ENCODE peak calls at places on chromosome 20, in four cellular contexts. One of them, this sample, is unnamed.

GRCh38 chr20:2130062-2130591 is 28.5 kb downstream of the STK35 start:
- DNase-seq in endothelial cell: no peak
- DNase-seq in hippocampal formation: no peak
- DNase-seq in C1 segment of cervical spinal cord: peak
- DNase-seq in this sample: no peak

GRCh38 chr20:57919059-57919458 is 209.2 kb upstream of the PMEPA1 start:
- DNase-seq in endothelial cell: no peak
- DNase-seq in hippocampal formation: no peak
- DNase-seq in C1 segment of cervical spinal cord: no peak
- DNase-seq in this sample: no peak

GRCh38 chr20:23078351-23078993 is 7.7 kb downstream of the CD93 start:
- DNase-seq in endothelial cell: no peak
- DNase-seq in hippocampal formation: no peak
- DNase-seq in C1 segment of cervical spinal cord: no peak
- DNase-seq in this sample: no peak

GRCh38 chr20:37796121-37796520 is 102.3 kb downstream of the CTNNBL1 start:
- DNase-seq in endothelial cell: no peak
- DNase-seq in hippocampal formation: no peak
- DNase-seq in C1 segment of cervical spinal cord: no peak
- DNase-seq in this sample: no peak

GRCh38 chr20:48787861-48788375 is 39.9 kb downstream of the PREX1 start:
- DNase-seq in endothelial cell: no peak
- DNase-seq in hippocampal formation: no peak
- DNase-seq in C1 segment of cervical spinal cord: peak
- DNase-seq in this sample: no peak

GRCh38 chr20:48230251-48230650 is 445.0 kb upstream of the SULF2 start:
- DNase-seq in endothelial cell: no peak
- DNase-seq in hippocampal formation: no peak
- DNase-seq in C1 segment of cervical spinal cord: no peak
- DNase-seq in this sample: no peak

GRCh38 chr20:17602493-17602892 is 32.6 kb downstream of the DSTN start:
- DNase-seq in endothelial cell: no peak
- DNase-seq in hippocampal formation: no peak
- DNase-seq in C1 segment of cervical spinal cord: no peak
- DNase-seq in this sample: no peak

GRCh38 chr20:35669221-35669620 is 4.5 kb upstream of the CPNE1 start:
- DNase-seq in endothelial cell: no peak
- DNase-seq in hippocampal formation: no peak
- DNase-seq in C1 segment of cervical spinal cord: no peak
- DNase-seq in this sample: no peak

GRCh38 chr20:25252226-25252625 is 4.3 kb downstream of the PYGB start:
- DNase-seq in endothelial cell: no peak
- DNase-seq in hippocampal formation: no peak
- DNase-seq in C1 segment of cervical spinal cord: no peak
- DNase-seq in this sample: no peak

GRCh38 chr20:57806975-57807374 is 97.2 kb upstream of the PMEPA1 start:
- DNase-seq in endothelial cell: no peak
- DNase-seq in hippocampal formation: no peak
- DNase-seq in C1 segment of cervical spinal cord: no peak
- DNase-seq in this sample: no peak

GRCh38 chr20:62603907-62604785 is 38.2 kb upstream of the SLCO4A1 start:
- DNase-seq in endothelial cell: no peak
- DNase-seq in hippocampal formation: no peak
- DNase-seq in C1 segment of cervical spinal cord: no peak
- DNase-seq in this sample: no peak

GRCh38 chr20:11676618-11677289 is 240.9 kb upstream of the BTBD3 start:
- DNase-seq in endothelial cell: peak
- DNase-seq in hippocampal formation: peak
- DNase-seq in C1 segment of cervical spinal cord: peak
- DNase-seq in this sample: no peak

GRCh38 chr20:24773751-24774201 is 175.3 kb upstream of the CST7 start:
- DNase-seq in endothelial cell: no peak
- DNase-seq in hippocampal formation: no peak
- DNase-seq in C1 segment of cervical spinal cord: no peak
- DNase-seq in this sample: no peak

GRCh38 chr20:57620274-57620990 is at the start of gene ZBP1:
- DNase-seq in endothelial cell: no peak
- DNase-seq in hippocampal formation: no peak
- DNase-seq in C1 segment of cervical spinal cord: peak
- DNase-seq in this sample: no peak

GRCh38 chr20:31974975-31975481 is 7.1 kb downstream of the XKR7 start:
- DNase-seq in endothelial cell: no peak
- DNase-seq in hippocampal formation: no peak
- DNase-seq in C1 segment of cervical spinal cord: no peak
- DNase-seq in this sample: no peak

GRCh38 chr20:56359212-56360132 is 698 bp downstream of the FAM210B start:
- DNase-seq in endothelial cell: peak
- DNase-seq in hippocampal formation: peak
- DNase-seq in C1 segment of cervical spinal cord: peak
- DNase-seq in this sample: peak

GRCh38 chr20:37789408-37789807 is 95.6 kb downstream of the CTNNBL1 start:
- DNase-seq in endothelial cell: no peak
- DNase-seq in hippocampal formation: no peak
- DNase-seq in C1 segment of cervical spinal cord: no peak
- DNase-seq in this sample: no peak

GRCh38 chr20:63290677-63291472 is 2.1 kb upstream of the COL20A1 start:
- DNase-seq in endothelial cell: peak
- DNase-seq in hippocampal formation: no peak
- DNase-seq in C1 segment of cervical spinal cord: no peak
- DNase-seq in this sample: no peak

GRCh38 chr20:53914861-53915458 is 155.4 kb downstream of the BCAS1 start:
- DNase-seq in endothelial cell: no peak
- DNase-seq in hippocampal formation: no peak
- DNase-seq in C1 segment of cervical spinal cord: no peak
- DNase-seq in this sample: no peak

GRCh38 chr20:45630366-45630765 is 718 bp downstream of the WFDC9 start:
- DNase-seq in endothelial cell: no peak
- DNase-seq in hippocampal formation: no peak
- DNase-seq in C1 segment of cervical spinal cord: no peak
- DNase-seq in this sample: no peak

GRCh38 chr20:5715068-5715841 is 34.9 kb upstream of the SHLD1 start:
- DNase-seq in endothelial cell: no peak
- DNase-seq in hippocampal formation: no peak
- DNase-seq in C1 segment of cervical spinal cord: no peak
- DNase-seq in this sample: no peak

GRCh38 chr20:9040874-9041524 is 27.9 kb upstream of the PLCB4 start:
- DNase-seq in endothelial cell: no peak
- DNase-seq in hippocampal formation: no peak
- DNase-seq in C1 segment of cervical spinal cord: no peak
- DNase-seq in this sample: no peak

GRCh38 chr20:60010689-60011417 is 52.6 kb downstream of the CDH26 start:
- DNase-seq in endothelial cell: no peak
- DNase-seq in hippocampal formation: no peak
- DNase-seq in C1 segment of cervical spinal cord: no peak
- DNase-seq in this sample: no peak

GRCh38 chr20:47785900-47786762 is 850 bp upstream of the SULF2 start:
- DNase-seq in endothelial cell: peak
- DNase-seq in hippocampal formation: peak
- DNase-seq in C1 segment of cervical spinal cord: peak
- DNase-seq in this sample: peak

This sample was measured in gastrocnemius medialis.